ENCODE peak calls at places on chromosomes 1 and 21, in nine cellular contexts. V, C, G, W, Y, I, H, K and S are unnamed samples.

GRCh38 chr1:173295995-173296394 is 88.9 kb upstream of the TNFSF4 start:
- DNase-seq in V (no peak), C (no peak), G (no peak), W (no peak), Y (no peak), I (peak; percentile 10), H (peak; percentile 37), K (no peak), S (no peak)

GRCh38 chr1:219555802-219556201 is 57.1 kb downstream of the ZC3H11B start:
- DNase-seq in V (no peak), C (no peak), G (no peak), W (no peak), Y (no peak), I (peak; percentile 87), H (peak; percentile 78), K (no peak), S (peak; percentile 40)

GRCh38 chr21:37870229-37870628 is 46.0 kb downstream of the KCNJ6 start:
- DNase-seq in V (no peak), C (no peak), G (no peak), W (no peak), Y (no peak), I (no peak), H (no peak), K (no peak), S (no peak)

GRCh38 chr1:43565600-43566360 is 35.1 kb downstream of the PTPRF start:
- DNase-seq in V (no peak), C (no peak), G (peak; percentile 72), W (peak; percentile 69), Y (peak; percentile 63), I (peak; percentile 75), H (peak; percentile 39), K (peak; percentile 81), S (peak; percentile 24)

GRCh38 chr1:198605880-198606458 is 32.9 kb upstream of the PTPRC start:
- DNase-seq in V (no peak), C (no peak), G (no peak), W (no peak), Y (no peak), I (no peak), H (no peak), K (no peak), S (no peak)

GRCh38 chr1:164823486-164824279 is 264.7 kb downstream of the PBX1 start:
- DNase-seq in V (no peak), C (no peak), G (no peak), W (peak; percentile 49), Y (no peak), I (peak; percentile 74), H (peak; percentile 79), K (no peak), S (peak; percentile 85)

GRCh38 chr1:29120955-29121485 is 2.7 kb downstream of the TMEM200B start:
- DNase-seq in V (peak; percentile 60), C (peak; percentile 83), G (peak; percentile 67), W (peak; percentile 38), Y (peak; percentile 50), I (peak; percentile 65), H (peak; percentile 16), K (peak; percentile 79), S (no peak)

GRCh38 chr1:236495359-236496120 is 28.2 kb upstream of the LGALS8 start:
- DNase-seq in V (no peak), C (no peak), G (no peak), W (no peak), Y (no peak), I (no peak), H (no peak), K (no peak), S (no peak)

GRCh38 chr1:54976747-54977146 is 3.7 kb upstream of the TMEM61 start:
- DNase-seq in V (no peak), C (no peak), G (no peak), W (no peak), Y (no peak), I (no peak), H (no peak), K (no peak), S (no peak)

GRCh38 chr1:109229531-109230127 is 15.9 kb downstream of the SARS1 start:
- DNase-seq in V (no peak), C (no peak), G (no peak), W (no peak), Y (no peak), I (no peak), H (no peak), K (no peak), S (no peak)

GRCh38 chr1:16158025-16158424 is 2.2 kb upstream of the EPHA2 start:
- DNase-seq in V (no peak), C (no peak), G (no peak), W (no peak), Y (no peak), I (no peak), H (no peak), K (no peak), S (no peak)

GRCh38 chr1:97820470-97821188 is 100.2 kb downstream of the DPYD start:
- DNase-seq in V (peak; percentile 29), C (peak; percentile 85), G (no peak), W (no peak), Y (no peak), I (peak; percentile 63), H (peak; percentile 58), K (no peak), S (no peak)

GRCh38 chr1:246779561-246780175 is 55.5 kb downstream of the SCCPDH start:
- DNase-seq in V (no peak), C (no peak), G (peak; percentile 37), W (no peak), Y (no peak), I (no peak), H (no peak), K (no peak), S (no peak)

GRCh38 chr21:26389971-26390641 is 183.0 kb downstream of the CYYR1 start:
- DNase-seq in V (peak; percentile 34), C (no peak), G (no peak), W (no peak), Y (no peak), I (peak; percentile 10), H (peak; percentile 21), K (no peak), S (no peak)

GRCh38 chr1:109641341-109641740 is 14.6 kb upstream of the GSTM4 start:
- DNase-seq in V (no peak), C (no peak), G (peak; percentile 52), W (no peak), Y (no peak), I (no peak), H (no peak), K (no peak), S (no peak)

GRCh38 chr1:169868978-169869377 is 24.7 kb downstream of the SCYL3 start:
- DNase-seq in V (no peak), C (no peak), G (no peak), W (no peak), Y (no peak), I (no peak), H (no peak), K (no peak), S (no peak)

GRCh38 chr1:238647877-238648276 is 738.5 kb upstream of the CHRM3 start:
- DNase-seq in V (no peak), C (no peak), G (no peak), W (no peak), Y (no peak), I (peak; percentile 98), H (peak; percentile 100), K (no peak), S (peak; percentile 66)

DNA sequence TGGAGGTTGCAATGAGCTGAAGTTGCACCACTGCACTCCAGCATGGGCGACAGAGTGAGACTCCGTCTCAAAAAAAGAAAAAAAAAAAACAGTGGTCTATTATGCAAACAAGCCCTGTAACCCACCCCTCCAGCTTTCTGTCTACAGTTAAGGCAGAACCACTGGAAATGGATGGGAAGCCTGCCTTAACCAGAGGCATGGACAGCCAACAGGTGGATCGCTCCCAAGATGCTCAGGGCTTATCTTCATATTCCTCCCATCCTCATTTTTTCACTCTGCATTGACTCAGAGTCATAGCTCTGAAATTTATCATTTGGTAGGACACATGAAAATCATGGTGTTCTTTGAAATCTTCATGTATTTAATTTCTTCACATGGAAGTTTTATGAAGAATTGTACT is 8.7 kb downstream of the MTFR1L start:
- DNase-seq in V (no peak), C (no peak), G (no peak), W (no peak), Y (no peak), I (no peak), H (no peak), K (no peak), S (no peak)
- H3K36me3 ChIP-seq in V (peaks cover 41% of the 10 kb centered on the region), C (peaks cover 32% of the 10 kb centered on the region), G (peaks cover 88% of the 10 kb centered on the region), W (peaks cover 33% of the 10 kb centered on the region), Y (peaks cover 26% of the 10 kb centered on the region), I (peaks cover 56% of the 10 kb centered on the region), H (peaks cover 59% of the 10 kb centered on the region), K (no peaks in the 10 kb centered on the region), S (peaks cover 86% of the 10 kb centered on the region)

DNA sequence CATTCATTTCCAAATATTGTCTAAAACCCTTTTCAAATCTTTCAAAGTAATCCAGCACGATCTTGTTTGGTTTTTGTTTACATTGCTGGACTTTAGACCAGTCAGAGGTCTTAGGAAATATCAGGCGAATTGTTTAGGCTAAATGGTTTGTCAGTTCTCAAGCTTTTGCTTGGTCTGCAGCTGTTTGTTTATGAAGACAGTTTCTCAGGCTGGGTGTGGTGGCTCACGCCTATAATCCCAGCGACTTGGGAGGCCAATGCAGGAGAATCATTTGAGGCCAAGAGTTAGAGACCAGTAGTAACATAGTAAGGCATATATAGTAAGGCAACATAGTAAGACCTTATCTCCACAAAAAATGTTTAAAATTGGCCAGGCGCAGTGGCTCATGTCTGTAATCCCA is 77.5 kb downstream of the DNTTIP2 start:
- DNase-seq in V (no peak), C (no peak), G (no peak), W (no peak), Y (no peak), I (no peak), H (peak; percentile 81), K (no peak), S (peak; percentile 50)
- H3K4me1 ChIP-seq in V (no peaks in the 10 kb centered on the region), C (no peaks in the 10 kb centered on the region), G (no peaks in the 10 kb centered on the region), W (no peaks in the 10 kb centered on the region), Y (peaks cover 4% of the 10 kb centered on the region), I (no peaks in the 10 kb centered on the region), H (peaks cover 16% of the 10 kb centered on the region), K (no peaks in the 10 kb centered on the region), S (peaks cover 63% of the 10 kb centered on the region)

DNA sequence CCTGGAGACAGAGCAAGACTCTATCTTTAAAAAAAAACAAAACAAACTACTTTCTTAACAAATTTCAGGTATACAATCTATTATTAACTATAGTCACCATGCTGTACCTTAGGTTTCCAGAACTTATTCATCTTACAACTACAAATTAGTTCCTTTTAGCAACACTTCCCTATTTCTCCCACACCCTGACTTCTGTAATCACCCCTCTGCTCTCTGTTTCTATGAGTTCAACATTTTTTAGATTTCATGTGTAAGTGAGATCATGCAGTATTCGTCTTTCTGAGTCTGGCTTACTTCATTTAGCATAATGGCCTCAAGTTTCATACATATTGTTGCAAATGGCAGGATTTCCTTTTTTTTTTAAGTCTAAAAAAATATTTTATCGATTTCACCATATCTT is 77.9 kb upstream of the LPGAT1 start:
- DNase-seq in V (no peak), C (no peak), G (no peak), W (no peak), Y (no peak), I (no peak), H (no peak), K (no peak), S (no peak)
- H3K27me3 ChIP-seq in V (no peaks in the 10 kb centered on the region), C (no peaks in the 10 kb centered on the region), G (no peaks in the 10 kb centered on the region), W (no peaks in the 10 kb centered on the region), Y (no peaks in the 10 kb centered on the region), I (peaks cover 3% of the 10 kb centered on the region), H (peaks cover 10% of the 10 kb centered on the region), K (no peaks in the 10 kb centered on the region), S (no peaks in the 10 kb centered on the region)

DNA sequence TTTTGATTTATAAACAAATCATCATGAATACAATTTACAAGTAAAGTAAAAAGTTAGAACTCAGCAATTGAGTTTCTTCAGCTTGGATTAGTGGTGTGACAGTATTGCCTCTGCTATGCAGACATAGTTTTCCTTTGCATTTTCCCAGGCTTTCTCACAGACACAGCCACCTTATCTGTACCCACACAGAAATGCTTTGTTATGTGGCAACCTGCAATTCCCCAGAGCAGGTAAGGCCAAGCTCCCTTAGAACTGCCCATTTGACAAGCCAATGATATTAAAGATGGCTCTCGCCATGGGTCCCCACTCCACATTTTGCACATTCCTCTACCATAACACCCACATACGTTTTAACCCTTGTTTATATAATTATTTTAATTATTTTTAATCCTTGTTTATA is 14.2 kb downstream of the FMO5 start:
- DNase-seq in V (no peak), C (no peak), G (no peak), W (no peak), Y (no peak), I (no peak), H (no peak), K (no peak), S (no peak)
- H3K36me3 ChIP-seq in V (no peaks in the 10 kb centered on the region), C (no peaks in the 10 kb centered on the region), G (peaks cover 7% of the 10 kb centered on the region), W (no peaks in the 10 kb centered on the region), Y (no peaks in the 10 kb centered on the region), I (no peaks in the 10 kb centered on the region), H (no peaks in the 10 kb centered on the region), K (no peaks in the 10 kb centered on the region), S (no peaks in the 10 kb centered on the region)